ENCODE peak calls at places on chromosomes 3 and 15, in six cellular contexts. Y, J, E, S, A and B are unnamed samples.
A peak's percentile ranks its signal among the peaks of the same experiment; 100 is the strongest.

GRCh38 chr3:144189044-144189443 is 217.4 kb downstream of the DIPK2A start:
- DNase-seq in J (no peak), Y (no peak), S (no peak), E (no peak), A (no peak), B (peak; percentile 46)

GRCh38 chr3:177465243-177465642 is 268.0 kb upstream of the TBL1XR1 start:
- DNase-seq in E (no peak), J (no peak), A (no peak), S (no peak), Y (no peak), B (no peak)

GRCh38 chr3:53493997-53494791 is at the start of gene CACNA1D:
- DNase-seq in A (no peak), Y (peak; percentile 90), S (peak; percentile 23), J (no peak), E (no peak), B (no peak)

GRCh38 chr3:58492385-58492970 is 582 bp downstream of the KCTD6 start:
- DNase-seq in S (no peak), A (peak; percentile 15), Y (no peak), E (no peak), J (no peak), B (no peak)

GRCh38 chr3:4401441-4401840 is 65.6 kb downstream of the SUMF1 start:
- DNase-seq in J (no peak), E (no peak), S (no peak), A (no peak), Y (no peak), B (no peak)

GRCh38 chr15:42199126-42199525 is 9.0 kb downstream of the VPS39 start:
- DNase-seq in Y (no peak), J (no peak), S (no peak), A (no peak), E (no peak), B (no peak)

GRCh38 chr3:196868297-196868661 is 559 bp downstream of the SENP5 start:
- DNase-seq in S (no peak), E (peak; percentile 20), Y (no peak), A (peak; percentile 35), J (peak; percentile 15), B (peak; percentile 9)

GRCh38 chr15:62809968-62810260 is 232.6 kb upstream of the TPM1 start:
- DNase-seq in S (no peak), A (no peak), Y (no peak), E (no peak), J (no peak), B (peak; percentile 25)

GRCh38 chr3:44132061-44132460 is 109.6 kb upstream of the TOPAZ1 start:
- DNase-seq in J (no peak), E (no peak), S (no peak), A (no peak), Y (no peak), B (no peak)

GRCh38 chr15:71396536-71397125 is 281.4 kb downstream of the THSD4 start:
- DNase-seq in J (no peak), A (no peak), S (no peak), E (no peak), Y (no peak), B (no peak)

GRCh38 chr15:66855039-66855438 is 153.0 kb downstream of the SMAD6 start:
- DNase-seq in S (no peak), J (no peak), Y (no peak), E (no peak), A (no peak), B (no peak)

GRCh38 chr15:40347559-40348470 is 3.0 kb upstream of the PHGR1 start:
- DNase-seq in J (no peak), E (no peak), Y (no peak), S (no peak), A (no peak), B (no peak)

GRCh38 chr3:127450331-127450730 is 140.2 kb downstream of the TPRA1 start:
- DNase-seq in J (no peak), A (no peak), Y (no peak), S (no peak), E (no peak), B (no peak)

GRCh38 chr3:127446756-127447155 is 143.8 kb downstream of the TPRA1 start:
- DNase-seq in J (no peak), S (no peak), Y (no peak), A (no peak), E (no peak), B (no peak)

GRCh38 chr3:127448671-127449070 is 141.9 kb downstream of the TPRA1 start:
- DNase-seq in E (no peak), J (no peak), S (no peak), A (no peak), Y (no peak), B (no peak)

GRCh38 chr3:127449489-127450212 is 140.9 kb downstream of the TPRA1 start:
- DNase-seq in S (no peak), A (no peak), Y (no peak), J (no peak), E (no peak), B (no peak)

DNA sequence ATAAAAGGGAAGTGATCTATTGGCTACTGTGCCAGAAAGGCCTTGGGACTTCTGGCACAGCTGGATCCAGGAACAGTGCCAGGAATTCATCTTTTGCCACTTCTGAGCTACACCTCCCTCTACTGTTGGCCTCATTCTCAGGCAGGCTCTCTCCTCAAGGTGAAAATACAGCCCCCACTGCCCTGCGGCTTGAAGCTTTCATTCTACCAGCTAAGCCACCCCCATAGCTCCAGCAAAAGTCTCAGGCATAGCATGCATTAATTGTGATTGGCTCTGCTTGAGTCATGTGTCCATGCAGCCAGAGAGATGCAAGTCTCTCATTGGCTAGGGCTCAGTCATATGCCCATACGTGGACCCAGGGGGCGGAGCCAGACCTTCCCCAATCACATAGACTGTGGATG is 142.4 kb downstream of the TPRA1 start:
- DNase-seq in Y (no peak), S (no peak), J (no peak), E (no peak), A (peak; percentile 50), B (no peak)
- TF ChIP-seq CEBPB in Y (no peak), S (no peak), J (no peak), E (no peak), A (no peak), B (no peak)

DNA sequence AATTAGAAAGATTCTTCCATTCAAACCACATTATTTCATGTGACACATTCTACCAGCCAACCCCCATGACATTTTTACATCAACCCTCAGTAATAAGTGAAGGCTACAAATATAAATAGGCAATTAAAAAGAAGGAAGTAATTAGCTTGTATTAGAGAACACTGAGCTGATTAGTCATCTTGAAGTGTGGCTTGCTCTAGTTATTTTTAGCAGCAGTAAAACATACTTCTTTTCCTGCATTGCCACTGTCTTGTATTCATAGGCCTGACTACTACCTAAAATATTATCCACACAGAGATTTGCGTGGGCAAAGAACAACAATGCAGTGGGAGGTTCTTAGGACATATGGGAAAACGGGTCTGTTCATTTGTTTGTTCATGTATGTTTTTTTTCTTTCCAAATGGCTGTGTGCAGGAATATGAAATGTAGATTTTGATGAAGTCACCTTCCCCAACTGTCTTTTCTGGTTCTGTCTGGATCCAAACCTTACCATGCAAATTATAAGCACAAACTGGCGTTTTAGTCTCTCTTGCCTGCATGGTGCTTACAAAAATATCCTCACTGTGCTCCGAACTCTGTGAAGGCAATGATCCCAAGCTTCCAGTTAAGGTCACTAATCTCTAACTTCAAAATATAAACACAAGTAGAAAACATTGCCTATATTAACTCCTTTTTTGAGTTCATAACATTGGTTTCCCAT is 31.5 kb upstream of the TM4SF4 start:
- DNase-seq in Y (no peak), S (peak; percentile 4), J (no peak), A (no peak), E (no peak), B (peak; percentile 89)
- TF ChIP-seq CEBPB in Y (no peak), S (no peak), J (no peak), A (no peak), E (no peak), B (peak; percentile 20)

GRCh38 chr3:132721479-132722164 is 587 bp downstream of the NPHP3 start:
- DNase-seq in A (peak; percentile 23), S (no peak), J (peak; percentile 43), E (peak; percentile 59), Y (peak; percentile 78), B (peak; percentile 67)
- TF ChIP-seq CEBPB in A (no peak), S (no peak), J (no peak), E (no peak), Y (no peak), B (no peak)

DNA sequence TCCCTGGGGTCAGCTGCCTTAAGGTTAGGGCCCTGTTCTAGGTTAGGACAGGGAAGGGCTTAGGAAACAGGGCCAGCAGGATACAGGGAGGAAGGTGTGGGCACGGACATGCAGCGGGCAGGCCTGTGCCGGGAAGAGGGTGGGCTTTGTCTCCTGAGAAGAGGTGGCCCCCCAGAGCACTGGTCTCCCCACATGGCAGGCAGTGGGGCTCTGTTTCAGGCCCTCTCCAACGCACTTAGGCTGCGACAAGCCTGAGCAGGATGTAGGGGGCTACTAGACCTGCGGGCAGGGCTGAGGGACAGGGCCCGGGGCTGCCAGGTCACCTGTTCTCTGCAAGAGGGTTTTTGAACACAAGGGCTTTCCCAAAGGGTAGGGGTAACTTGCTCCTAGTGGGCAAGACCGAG is 33.5 kb downstream of the KLF13 start:
- DNase-seq in E (no peak), S (no peak), A (no peak), J (no peak), Y (no peak), B (no peak)
- TF ChIP-seq CEBPB in E (no peak), S (no peak), A (no peak), J (no peak), Y (no peak), B (no peak)

DNA sequence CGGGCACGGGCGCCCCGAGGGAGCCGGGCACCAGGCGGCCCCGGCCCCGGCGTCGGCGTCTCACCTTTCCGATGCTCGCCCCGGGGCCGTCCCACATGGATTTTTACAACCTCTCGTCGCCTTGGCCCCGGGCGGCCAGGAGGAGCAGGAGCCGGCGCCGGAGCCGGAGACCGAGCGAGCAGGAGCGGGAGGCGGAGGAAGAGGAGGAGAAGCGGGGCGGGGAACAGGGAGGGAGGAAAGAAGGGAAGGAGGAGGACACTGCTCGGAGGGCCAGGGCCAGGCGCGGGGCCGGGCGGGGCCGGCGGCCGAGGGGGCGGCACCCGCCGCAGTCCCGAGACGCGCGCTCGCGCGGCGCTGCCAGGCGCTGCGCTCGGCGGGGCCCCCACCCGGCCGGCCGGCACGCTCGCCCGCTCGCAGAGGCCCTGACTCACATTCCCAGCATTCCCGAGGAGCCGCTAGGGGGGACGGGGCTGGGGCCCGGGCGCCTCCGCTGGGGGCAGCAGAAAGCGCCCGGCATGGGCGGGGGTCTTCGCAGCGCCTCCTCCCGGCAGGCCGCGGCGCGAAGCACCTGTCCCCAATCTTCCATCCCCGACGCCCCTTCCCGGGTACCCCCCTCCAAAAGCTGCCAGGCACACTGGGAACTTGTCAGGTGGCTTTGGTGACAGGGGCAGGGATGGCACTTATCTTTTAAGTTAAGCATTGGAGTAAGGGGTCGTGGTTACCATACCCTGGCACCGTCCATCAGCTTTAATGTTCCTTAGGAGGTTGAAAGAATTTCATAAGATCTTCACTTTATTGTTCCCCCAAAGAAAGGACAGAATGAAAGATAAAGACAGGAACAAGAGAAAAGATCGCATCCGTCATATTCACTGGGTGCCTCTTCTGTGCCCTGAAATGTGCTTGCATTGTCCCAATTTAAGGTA is at the start of gene ERC2:
- DNase-seq in S (no peak), A (peak; percentile 5), Y (peak; percentile 92), J (peak; percentile 6), E (peak; percentile 34), B (no peak)
- TF ChIP-seq CEBPB in S (no peak), A (no peak), Y (no peak), J (no peak), E (no peak), B (no peak)

GRCh38 chr15:73317651-73318462 is 50.9 kb downstream of the HCN4 start:
- DNase-seq in J (no peak), S (no peak), A (no peak), Y (no peak), E (no peak), B (no peak)
- TF ChIP-seq CEBPB in J (no peak), S (no peak), A (no peak), Y (no peak), E (peak; percentile 9), B (no peak)